ENCODE peak calls at places on chromosome 16, in six cellular contexts. One of them, this sample, is unnamed.

GRCh38 chr16:22225060-22225459 is 19.0 kb downstream of the EEF2K start:
- DNase-seq in esophagus squamous epithelium: no peak
- DNase-seq in ascending aorta: no peak
- DNase-seq in lower lobe of right lung: peak
- DNase-seq in HFF-Myc: no peak
- DNase-seq in prostate gland: peak
- DNase-seq in this sample: no peak

GRCh38 chr16:79912592-79913310 is 312.2 kb upstream of the MAF start:
- DNase-seq in lower lobe of right lung: no peak
- DNase-seq in HFF-Myc: no peak
- DNase-seq in ascending aorta: no peak
- DNase-seq in esophagus squamous epithelium: no peak
- DNase-seq in prostate gland: no peak
- DNase-seq in this sample: no peak

GRCh38 chr16:9489823-9490467 is 398.5 kb downstream of the HAPSTR1 start:
- DNase-seq in prostate gland: peak
- DNase-seq in HFF-Myc: no peak
- DNase-seq in ascending aorta: no peak
- DNase-seq in lower lobe of right lung: peak
- DNase-seq in esophagus squamous epithelium: no peak
- DNase-seq in this sample: no peak

GRCh38 chr16:2692251-2692947 is 10.1 kb downstream of the KCTD5 start:
- DNase-seq in ascending aorta: no peak
- DNase-seq in HFF-Myc: no peak
- DNase-seq in esophagus squamous epithelium: no peak
- DNase-seq in lower lobe of right lung: no peak
- DNase-seq in prostate gland: no peak
- DNase-seq in this sample: no peak

GRCh38 chr16:47664653-47665325 is 203.7 kb downstream of the PHKB start:
- DNase-seq in ascending aorta: no peak
- DNase-seq in lower lobe of right lung: no peak
- DNase-seq in prostate gland: peak
- DNase-seq in HFF-Myc: no peak
- DNase-seq in esophagus squamous epithelium: no peak
- DNase-seq in this sample: no peak

GRCh38 chr16:74577882-74578366 is 29.0 kb downstream of the GLG1 start:
- DNase-seq in ascending aorta: no peak
- DNase-seq in prostate gland: no peak
- DNase-seq in lower lobe of right lung: no peak
- DNase-seq in esophagus squamous epithelium: no peak
- DNase-seq in HFF-Myc: peak
- DNase-seq in this sample: peak

GRCh38 chr16:82715833-82716232 is 89.1 kb downstream of the CDH13 start:
- DNase-seq in lower lobe of right lung: no peak
- DNase-seq in ascending aorta: no peak
- DNase-seq in prostate gland: no peak
- DNase-seq in esophagus squamous epithelium: no peak
- DNase-seq in HFF-Myc: no peak
- DNase-seq in this sample: no peak

GRCh38 chr16:85436207-85436606 is 176.9 kb upstream of the GSE1 start:
- DNase-seq in ascending aorta: no peak
- DNase-seq in prostate gland: no peak
- DNase-seq in lower lobe of right lung: no peak
- DNase-seq in esophagus squamous epithelium: no peak
- DNase-seq in HFF-Myc: no peak
- DNase-seq in this sample: no peak

GRCh38 chr16:12141556-12141955 is 165.0 kb downstream of the SNX29 start:
- DNase-seq in ascending aorta: no peak
- DNase-seq in prostate gland: no peak
- DNase-seq in esophagus squamous epithelium: no peak
- DNase-seq in HFF-Myc: no peak
- DNase-seq in lower lobe of right lung: no peak
- DNase-seq in this sample: no peak

GRCh38 chr16:397736-398332 is 835 bp downstream of the NME4 start:
- DNase-seq in lower lobe of right lung: peak
- DNase-seq in esophagus squamous epithelium: no peak
- DNase-seq in HFF-Myc: peak
- DNase-seq in ascending aorta: peak
- DNase-seq in prostate gland: peak
- DNase-seq in this sample: no peak

GRCh38 chr16:24419709-24420108 is 119.7 kb upstream of the RBBP6 start:
- DNase-seq in prostate gland: no peak
- DNase-seq in lower lobe of right lung: no peak
- DNase-seq in esophagus squamous epithelium: no peak
- DNase-seq in ascending aorta: no peak
- DNase-seq in HFF-Myc: no peak
- DNase-seq in this sample: peak

GRCh38 chr16:49282690-49283375 is 1.2 kb upstream of the CBLN1 start:
- DNase-seq in HFF-Myc: no peak
- DNase-seq in prostate gland: no peak
- DNase-seq in esophagus squamous epithelium: no peak
- DNase-seq in ascending aorta: no peak
- DNase-seq in lower lobe of right lung: no peak
- DNase-seq in this sample: no peak

GRCh38 chr16:48384982-48385271 is 286 bp downstream of the SIAH1 start:
- DNase-seq in ascending aorta: no peak
- DNase-seq in prostate gland: no peak
- DNase-seq in lower lobe of right lung: no peak
- DNase-seq in HFF-Myc: no peak
- DNase-seq in esophagus squamous epithelium: no peak
- DNase-seq in this sample: no peak

GRCh38 chr16:74633686-74634085 is 26.8 kb upstream of the GLG1 start:
- DNase-seq in lower lobe of right lung: no peak
- DNase-seq in prostate gland: no peak
- DNase-seq in HFF-Myc: no peak
- DNase-seq in esophagus squamous epithelium: no peak
- DNase-seq in ascending aorta: no peak
- DNase-seq in this sample: no peak

GRCh38 chr16:22075043-22075757 is 17.1 kb upstream of the VWA3A start:
- DNase-seq in lower lobe of right lung: no peak
- DNase-seq in prostate gland: no peak
- DNase-seq in esophagus squamous epithelium: no peak
- DNase-seq in HFF-Myc: no peak
- DNase-seq in ascending aorta: no peak
- DNase-seq in this sample: no peak

GRCh38 chr16:81292936-81293335 is 21.8 kb upstream of the GAN start:
- DNase-seq in lower lobe of right lung: no peak
- DNase-seq in HFF-Myc: no peak
- DNase-seq in esophagus squamous epithelium: no peak
- DNase-seq in ascending aorta: no peak
- DNase-seq in prostate gland: no peak
- DNase-seq in this sample: no peak

GRCh38 chr16:11100239-11100750 is 155.7 kb downstream of the SOCS1 start:
- DNase-seq in HFF-Myc: peak
- DNase-seq in prostate gland: no peak
- DNase-seq in lower lobe of right lung: no peak
- DNase-seq in esophagus squamous epithelium: no peak
- DNase-seq in ascending aorta: peak
- DNase-seq in this sample: peak

GRCh38 chr16:69273009-69273408 is 38.1 kb upstream of the VPS4A start:
- DNase-seq in HFF-Myc: no peak
- DNase-seq in ascending aorta: no peak
- DNase-seq in esophagus squamous epithelium: no peak
- DNase-seq in lower lobe of right lung: no peak
- DNase-seq in prostate gland: no peak
- DNase-seq in this sample: no peak

GRCh38 chr16:4846901-4847773 is at the start of the genes GLYR1 and UBN1:
- DNase-seq in prostate gland: peak
- DNase-seq in esophagus squamous epithelium: peak
- DNase-seq in lower lobe of right lung: peak
- DNase-seq in HFF-Myc: peak
- DNase-seq in ascending aorta: peak
- DNase-seq in this sample: peak

GRCh38 chr16:29891525-29892457 is 7.6 kb downstream of the SEZ6L2 start:
- DNase-seq in prostate gland: no peak
- DNase-seq in lower lobe of right lung: no peak
- DNase-seq in ascending aorta: no peak
- DNase-seq in esophagus squamous epithelium: no peak
- DNase-seq in HFF-Myc: no peak
- DNase-seq in this sample: no peak

GRCh38 chr16:4086153-4086552 is 30.1 kb downstream of the ADCY9 start:
- DNase-seq in lower lobe of right lung: no peak
- DNase-seq in HFF-Myc: no peak
- DNase-seq in esophagus squamous epithelium: no peak
- DNase-seq in prostate gland: no peak
- DNase-seq in ascending aorta: no peak
- DNase-seq in this sample: no peak

GRCh38 chr16:28067604-28068382 is 4.3 kb upstream of the GSG1L start:
- DNase-seq in prostate gland: no peak
- DNase-seq in esophagus squamous epithelium: no peak
- DNase-seq in ascending aorta: no peak
- DNase-seq in lower lobe of right lung: no peak
- DNase-seq in HFF-Myc: no peak
- DNase-seq in this sample: no peak

GRCh38 chr16:50677351-50677750 is 3.8 kb downstream of the SNX20 start:
- DNase-seq in HFF-Myc: no peak
- DNase-seq in ascending aorta: no peak
- DNase-seq in esophagus squamous epithelium: no peak
- DNase-seq in lower lobe of right lung: peak
- DNase-seq in prostate gland: no peak
- DNase-seq in this sample: no peak

GRCh38 chr16:50679266-50679665 is 1.8 kb downstream of the SNX20 start:
- DNase-seq in ascending aorta: no peak
- DNase-seq in lower lobe of right lung: no peak
- DNase-seq in esophagus squamous epithelium: no peak
- DNase-seq in HFF-Myc: no peak
- DNase-seq in prostate gland: no peak
- DNase-seq in this sample: no peak

GRCh38 chr16:50680907-50681885 is at the start of gene SNX20:
- DNase-seq in esophagus squamous epithelium: no peak
- DNase-seq in HFF-Myc: no peak
- DNase-seq in prostate gland: no peak
- DNase-seq in ascending aorta: no peak
- DNase-seq in lower lobe of right lung: peak
- DNase-seq in this sample: peak

GRCh38 chr16:50679676-50680555 is 1.2 kb downstream of the SNX20 start:
- DNase-seq in ascending aorta: no peak
- DNase-seq in lower lobe of right lung: no peak
- DNase-seq in prostate gland: no peak
- DNase-seq in esophagus squamous epithelium: no peak
- DNase-seq in HFF-Myc: no peak
- DNase-seq in this sample: no peak

GRCh38 chr16:50680556-50680893 is 587 bp downstream of the SNX20 start:
- DNase-seq in lower lobe of right lung: no peak
- DNase-seq in esophagus squamous epithelium: no peak
- DNase-seq in HFF-Myc: no peak
- DNase-seq in ascending aorta: no peak
- DNase-seq in prostate gland: no peak
- DNase-seq in this sample: no peak
- H3K4me3 ChIP-seq in lower lobe of right lung: peak
- H3K4me3 ChIP-seq in esophagus squamous epithelium: peak
- H3K4me3 ChIP-seq in HFF-Myc: no peak
- H3K4me3 ChIP-seq in ascending aorta: no peak
- H3K4me3 ChIP-seq in prostate gland: no peak
- H3K4me3 ChIP-seq in this sample: peak

GRCh38 chr16:89170346-89171215 is 967 bp upstream of the CDH15 start:
- DNase-seq in prostate gland: no peak
- DNase-seq in lower lobe of right lung: peak
- DNase-seq in ascending aorta: no peak
- DNase-seq in HFF-Myc: no peak
- DNase-seq in esophagus squamous epithelium: no peak
- DNase-seq in this sample: no peak
- TF ChIP-seq CTCF in prostate gland: no peak
- TF ChIP-seq CTCF in lower lobe of right lung: no peak
- TF ChIP-seq CTCF in ascending aorta: no peak
- TF ChIP-seq CTCF in HFF-Myc: no peak
- TF ChIP-seq CTCF in esophagus squamous epithelium: no peak
- TF ChIP-seq CTCF in this sample: no peak

DNA sequence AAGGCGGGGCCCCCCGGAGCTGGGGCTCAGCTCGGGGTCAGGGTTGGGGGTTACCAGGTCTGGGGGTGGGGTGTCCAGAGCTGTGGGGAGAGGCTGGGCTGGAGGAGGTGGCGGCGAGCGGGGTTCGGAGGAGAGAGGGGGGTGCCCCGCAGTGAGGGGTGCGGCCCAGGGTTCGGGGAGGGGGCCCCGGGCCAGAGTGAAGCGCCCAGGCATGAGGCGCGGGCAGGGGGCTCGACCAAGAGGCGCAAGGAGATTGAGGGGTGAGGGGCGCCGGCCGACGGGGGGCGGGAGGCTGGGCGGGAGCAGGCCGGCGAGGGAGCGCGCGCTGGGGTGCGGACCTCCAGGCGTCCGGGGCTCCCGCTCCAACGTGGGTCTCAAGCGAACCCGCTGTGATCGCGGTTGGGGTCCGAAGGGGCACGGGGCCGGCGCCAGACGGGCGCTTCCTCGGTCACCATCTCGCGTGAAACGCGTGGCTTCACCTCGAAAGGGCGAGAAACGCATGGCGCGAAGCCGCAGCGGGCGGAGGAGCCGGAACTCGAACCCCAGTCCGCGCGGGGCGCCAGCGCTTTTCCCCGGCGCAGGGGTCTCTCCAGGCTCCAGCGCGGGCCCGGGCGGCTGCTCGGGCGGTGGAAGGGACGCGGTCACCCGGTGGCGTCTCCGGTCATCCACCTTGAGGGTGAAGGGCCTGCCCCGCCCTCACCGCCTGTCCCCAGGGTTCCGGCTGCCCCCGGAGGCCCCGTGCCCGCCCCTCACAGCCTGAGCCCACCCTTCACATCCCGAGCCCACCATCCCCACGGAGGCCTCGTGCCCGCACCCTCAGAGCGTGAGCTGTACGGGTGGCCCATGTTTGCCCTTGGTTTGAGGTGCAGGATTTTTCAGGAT is 856 bp downstream of the CPNE7 start:
- DNase-seq in ascending aorta: no peak
- DNase-seq in HFF-Myc: no peak
- DNase-seq in esophagus squamous epithelium: no peak
- DNase-seq in lower lobe of right lung: no peak
- DNase-seq in prostate gland: no peak
- DNase-seq in this sample: no peak
- H3K4me3 ChIP-seq in ascending aorta: no peak
- H3K4me3 ChIP-seq in HFF-Myc: peak
- H3K4me3 ChIP-seq in esophagus squamous epithelium: peak
- H3K4me3 ChIP-seq in lower lobe of right lung: no peak
- H3K4me3 ChIP-seq in prostate gland: peak
- H3K4me3 ChIP-seq in this sample: peak

DNA sequence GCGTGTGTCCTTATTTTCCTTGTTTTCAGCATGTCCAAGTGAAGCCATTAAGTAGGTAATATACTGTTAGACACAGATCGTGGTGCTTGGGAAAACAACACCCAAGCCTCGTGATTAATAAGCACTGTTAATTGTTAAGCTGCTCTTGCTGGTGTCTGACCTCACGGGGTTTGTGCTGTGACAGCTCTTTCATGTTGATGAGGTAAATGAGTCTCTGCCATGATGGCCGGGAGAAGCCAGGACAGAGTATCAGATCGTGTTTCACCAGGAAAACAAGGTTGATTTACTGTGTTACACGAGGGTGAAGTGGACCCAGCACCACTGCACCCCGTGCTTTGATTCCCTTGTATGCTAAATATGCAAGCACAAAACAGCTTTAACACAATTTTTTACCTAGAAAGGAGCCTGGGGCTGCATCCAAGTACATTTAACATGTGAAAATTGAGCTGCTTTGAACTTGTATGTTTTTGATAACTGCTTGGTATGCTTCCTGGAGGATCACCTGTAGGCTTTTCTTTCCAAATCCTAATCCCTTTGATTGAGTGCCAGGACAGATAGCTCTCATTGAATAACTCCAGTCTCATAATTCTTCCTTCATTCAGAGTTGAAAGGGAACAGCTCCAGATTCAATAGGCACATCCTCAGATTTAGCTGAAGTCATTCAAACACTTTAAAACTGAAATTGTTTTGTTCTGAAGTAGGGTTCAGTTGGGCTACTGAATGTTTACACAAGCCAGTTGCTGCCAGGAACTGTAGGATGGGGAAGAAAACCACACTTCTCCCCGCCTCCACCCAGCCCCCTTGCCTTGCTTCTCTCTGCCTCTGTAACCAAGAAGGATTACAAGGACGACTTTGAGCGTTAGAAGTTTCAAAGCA is 287.5 kb downstream of the FTO start:
- DNase-seq in HFF-Myc: peak
- DNase-seq in esophagus squamous epithelium: no peak
- DNase-seq in lower lobe of right lung: peak
- DNase-seq in ascending aorta: no peak
- DNase-seq in prostate gland: peak
- DNase-seq in this sample: no peak
- TF ChIP-seq CTCF in HFF-Myc: no peak
- TF ChIP-seq CTCF in esophagus squamous epithelium: no peak
- TF ChIP-seq CTCF in lower lobe of right lung: no peak
- TF ChIP-seq CTCF in ascending aorta: no peak
- TF ChIP-seq CTCF in prostate gland: no peak
- TF ChIP-seq CTCF in this sample: no peak